ENCODE peak calls at places on chromosomes 2 and 18, in seven cellular contexts. P, D, Y, J, B, L and M are unnamed samples.

GRCh38 chr2:98127229-98127989 is 40.4 kb downstream of the VWA3B start:
- DNase-seq in P (no peak), J (no peak), L (no peak), D (no peak), B (peak; percentile 45), Y (no peak), M (no peak)

GRCh38 chr18:22674300-22674699 is 256.6 kb upstream of the CTAGE1 start:
- DNase-seq in P (peak; percentile 95), D (no peak), B (no peak), L (peak; percentile 67), Y (no peak), J (peak; percentile 99), M (no peak)

GRCh38 chr18:48705531-48705930 is 166.7 kb downstream of the CTIF start:
- DNase-seq in P (no peak), L (no peak), Y (no peak), D (no peak), B (no peak), J (no peak), M (no peak)

GRCh38 chr2:74915743-74916142 is 42.7 kb upstream of the POLE4 start:
- DNase-seq in Y (no peak), D (no peak), B (no peak), L (no peak), J (peak; percentile 62), P (no peak), M (peak; percentile 25)

GRCh38 chr2:185787530-185788145 is 49.0 kb downstream of the FSIP2 start:
- DNase-seq in L (peak; percentile 38), Y (no peak), J (peak; percentile 72), D (no peak), B (no peak), P (peak; percentile 44), M (no peak)

GRCh38 chr2:219461061-219461514 is 26.4 kb downstream of the SPEG start:
- DNase-seq in D (peak; percentile 78), P (peak; percentile 39), J (peak; percentile 58), B (no peak), L (no peak), Y (no peak), M (no peak)

GRCh38 chr2:15850534-15850933 is 89.8 kb upstream of the MYCN start:
- DNase-seq in D (no peak), L (no peak), B (no peak), J (no peak), P (no peak), Y (no peak), M (no peak)

GRCh38 chr2:12556762-12557161 is 160.0 kb upstream of the TRIB2 start:
- DNase-seq in P (peak; percentile 20), B (no peak), Y (no peak), J (peak; percentile 82), D (no peak), L (no peak), M (no peak)

GRCh38 chr2:10382313-10383061 is 65.6 kb downstream of the ODC1 start:
- DNase-seq in J (no peak), L (no peak), Y (no peak), P (no peak), B (peak; percentile 59), D (peak; percentile 64), M (peak; percentile 8)

GRCh38 chr2:240347373-240347940 is 88.0 kb upstream of the GPC1 start:
- DNase-seq in D (no peak), P (no peak), L (no peak), B (no peak), Y (no peak), J (no peak), M (no peak)